ENCODE peak calls at places on chromosomes 11 and 22, in seven cellular contexts. B, U, N, W, H, E and R are unnamed samples.

GRCh38 chr22:28911777-28912669 is 28.7 kb downstream of the ZNRF3 start:
- DNase-seq in B (peak), U (no peak), N (no peak), W (no peak), H (no peak), E (no peak), R (no peak)

GRCh38 chr11:132496341-132496740 is 1036.0 kb downstream of the OPCML start:
- DNase-seq in B (no peak), U (no peak), N (no peak), W (no peak), H (peak), E (no peak), R (peak)

GRCh38 chr11:12270215-12270797 is 107.1 kb upstream of the PARVA start:
- DNase-seq in B (no peak), U (no peak), N (no peak), W (no peak), H (no peak), E (no peak), R (no peak)

GRCh38 chr11:24086921-24087320 is 409.9 kb upstream of the LUZP2 start:
- DNase-seq in B (no peak), U (no peak), N (no peak), W (no peak), H (no peak), E (no peak), R (no peak)

GRCh38 chr22:24140357-24140756 is 40.9 kb upstream of the SUSD2 start:
- DNase-seq in B (no peak), U (no peak), N (no peak), W (no peak), H (no peak), E (no peak), R (no peak)

GRCh38 chr11:46309669-46310288 is 32.3 kb downstream of the CREB3L1 start:
- DNase-seq in B (no peak), U (no peak), N (no peak), W (no peak), H (no peak), E (no peak), R (peak)

GRCh38 chr22:41563051-41563711 is 2.4 kb downstream of the CSDC2 start:
- DNase-seq in B (peak), U (no peak), N (peak), W (no peak), H (peak), E (no peak), R (peak)

GRCh38 chr11:120539681-120540369 is 28.3 kb downstream of the GRIK4 start:
- DNase-seq in B (peak), U (no peak), N (no peak), W (no peak), H (peak), E (no peak), R (peak)

GRCh38 chr11:16815047-16815767 is 76.8 kb downstream of the C11orf58 start:
- DNase-seq in B (no peak), U (no peak), N (peak), W (no peak), H (no peak), E (peak), R (no peak)

GRCh38 chr22:33539902-33540751 is 380.1 kb downstream of the LARGE1 start:
- DNase-seq in B (no peak), U (no peak), N (peak), W (no peak), H (no peak), E (peak), R (peak)